ENCODE peak calls at places on chromosomes 7 and 10, in five cellular contexts. One of them, this sample, is unnamed.
A peak's percentile ranks its signal among the peaks of the same experiment; 100 is the strongest.

GRCh38 chr10:102777696-102778530 is 34.2 kb downstream of the WBP1L start:
- DNase-seq in HCT116: no peak
- DNase-seq in GM12878: no peak
- DNase-seq in H1: no peak
- DNase-seq in HepG2: no peak
- DNase-seq in this sample: no peak

GRCh38 chr10:78623577-78624215 is 445.1 kb upstream of the ZMIZ1 start:
- DNase-seq in H1: no peak
- DNase-seq in HepG2: peak; percentile 66
- DNase-seq in HCT116: peak; percentile 36
- DNase-seq in GM12878: no peak
- DNase-seq in this sample: no peak

GRCh38 chr10:92891885-92892705 is 43.8 kb downstream of the EXOC6 start:
- DNase-seq in GM12878: no peak
- DNase-seq in HCT116: peak; percentile 96
- DNase-seq in H1: no peak
- DNase-seq in HepG2: peak; percentile 96
- DNase-seq in this sample: peak; percentile 33

GRCh38 chr10:100894033-100894432 is 18.7 kb upstream of the SLF2 start:
- DNase-seq in HCT116: peak; percentile 88
- DNase-seq in H1: no peak
- DNase-seq in HepG2: no peak
- DNase-seq in GM12878: no peak
- DNase-seq in this sample: no peak

GRCh38 chr7:2760098-2760889 is 72.3 kb downstream of the AMZ1 start:
- DNase-seq in GM12878: no peak
- DNase-seq in HepG2: peak; percentile 46
- DNase-seq in HCT116: peak; percentile 43
- DNase-seq in H1: no peak
- DNase-seq in this sample: peak; percentile 76

GRCh38 chr10:103120977-103121735 is 71.9 kb downstream of the NT5C2 start:
- DNase-seq in H1: no peak
- DNase-seq in HCT116: no peak
- DNase-seq in HepG2: peak; percentile 92
- DNase-seq in GM12878: no peak
- DNase-seq in this sample: no peak

GRCh38 chr7:20793258-20793657 is 6.6 kb upstream of the SP8 start:
- DNase-seq in HCT116: no peak
- DNase-seq in H1: no peak
- DNase-seq in HepG2: no peak
- DNase-seq in GM12878: no peak
- DNase-seq in this sample: no peak

GRCh38 chr7:117091721-117092120 is 138.4 kb downstream of the ST7 start:
- DNase-seq in HCT116: no peak
- DNase-seq in H1: no peak
- DNase-seq in HepG2: no peak
- DNase-seq in GM12878: no peak
- DNase-seq in this sample: no peak

GRCh38 chr7:123622660-123623386 is 21.2 kb downstream of the ASB15 start:
- DNase-seq in HepG2: peak; percentile 64
- DNase-seq in GM12878: no peak
- DNase-seq in HCT116: no peak
- DNase-seq in H1: no peak
- DNase-seq in this sample: no peak

GRCh38 chr7:3064077-3064476 is 20.4 kb upstream of the CARD11 start:
- DNase-seq in HCT116: no peak
- DNase-seq in HepG2: no peak
- DNase-seq in GM12878: no peak
- DNase-seq in H1: no peak
- DNase-seq in this sample: no peak

GRCh38 chr10:92915892-92916291 is 67.6 kb downstream of the EXOC6 start:
- DNase-seq in H1: no peak
- DNase-seq in GM12878: no peak
- DNase-seq in HepG2: no peak
- DNase-seq in HCT116: no peak
- DNase-seq in this sample: no peak

GRCh38 chr10:62268399-62269076 is at the start of gene RTKN2:
- DNase-seq in GM12878: no peak
- DNase-seq in HCT116: peak; percentile 74
- DNase-seq in HepG2: peak; percentile 90
- DNase-seq in H1: peak; percentile 97
- DNase-seq in this sample: peak; percentile 96

GRCh38 chr10:68586622-68587325 is 26.6 kb downstream of the TET1 start:
- DNase-seq in GM12878: no peak
- DNase-seq in HCT116: no peak
- DNase-seq in H1: no peak
- DNase-seq in HepG2: no peak
- DNase-seq in this sample: no peak

GRCh38 chr10:11035318-11035920 is 17.7 kb downstream of the CELF2 start:
- DNase-seq in HepG2: no peak
- DNase-seq in H1: no peak
- DNase-seq in GM12878: no peak
- DNase-seq in HCT116: no peak
- DNase-seq in this sample: peak; percentile 38

GRCh38 chr7:81013036-81013435 is 94.2 kb upstream of the SEMA3C start:
- DNase-seq in HepG2: no peak
- DNase-seq in GM12878: no peak
- DNase-seq in HCT116: peak; percentile 76
- DNase-seq in H1: no peak
- DNase-seq in this sample: peak; percentile 13

GRCh38 chr10:44684641-44685040 is 226.5 kb upstream of the TMEM72 start:
- DNase-seq in GM12878: no peak
- DNase-seq in HCT116: no peak
- DNase-seq in HepG2: no peak
- DNase-seq in H1: no peak
- DNase-seq in this sample: no peak

GRCh38 chr10:94496010-94496409 is 49.6 kb upstream of the HELLS start:
- DNase-seq in HCT116: no peak
- DNase-seq in H1: no peak
- DNase-seq in HepG2: no peak
- DNase-seq in GM12878: peak; percentile 26
- DNase-seq in this sample: no peak

GRCh38 chr7:83876593-83876992 is 227.7 kb upstream of the SEMA3E start:
- DNase-seq in HepG2: no peak
- DNase-seq in H1: no peak
- DNase-seq in HCT116: no peak
- DNase-seq in GM12878: no peak
- DNase-seq in this sample: no peak

GRCh38 chr10:28881483-28881882 is 204.2 kb downstream of the BAMBI start:
- DNase-seq in H1: no peak
- DNase-seq in GM12878: no peak
- DNase-seq in HepG2: no peak
- DNase-seq in HCT116: no peak
- DNase-seq in this sample: no peak

GRCh38 chr7:101154693-101155102 is 422 bp downstream of the AP1S1 start:
- DNase-seq in HCT116: no peak
- DNase-seq in H1: no peak
- DNase-seq in GM12878: no peak
- DNase-seq in HepG2: no peak
- DNase-seq in this sample: no peak

GRCh38 chr7:80463272-80463920 is 48.5 kb downstream of the GNAT3 start:
- DNase-seq in GM12878: no peak
- DNase-seq in H1: no peak
- DNase-seq in HepG2: no peak
- DNase-seq in HCT116: no peak
- DNase-seq in this sample: no peak

GRCh38 chr10:25059990-25060389 is 43.6 kb downstream of the THNSL1 start:
- DNase-seq in GM12878: no peak
- DNase-seq in HepG2: peak; percentile 87
- DNase-seq in HCT116: peak; percentile 79
- DNase-seq in H1: no peak
- DNase-seq in this sample: no peak

GRCh38 chr10:69078311-69078710 is 9.6 kb upstream of the SRGN start:
- DNase-seq in HCT116: no peak
- DNase-seq in H1: no peak
- DNase-seq in GM12878: no peak
- DNase-seq in HepG2: no peak
- DNase-seq in this sample: no peak

GRCh38 chr7:16167531-16167930 is 253.8 kb downstream of the CRPPA start:
- DNase-seq in H1: no peak
- DNase-seq in HepG2: no peak
- DNase-seq in GM12878: no peak
- DNase-seq in HCT116: no peak
- DNase-seq in this sample: no peak

GRCh38 chr7:156004265-156005201 is 192.3 kb upstream of the SHH start:
- DNase-seq in GM12878: no peak
- DNase-seq in HCT116: no peak
- DNase-seq in H1: no peak
- DNase-seq in HepG2: no peak
- DNase-seq in this sample: no peak

GRCh38 chr7:4067874-4068273 is 614.2 kb upstream of the FOXK1 start:
- DNase-seq in GM12878: no peak
- DNase-seq in HepG2: no peak
- DNase-seq in HCT116: no peak
- DNase-seq in H1: no peak
- DNase-seq in this sample: no peak

GRCh38 chr10:100621360-100622205 is 85.8 kb downstream of the HIF1AN start:
- DNase-seq in GM12878: no peak
- DNase-seq in H1: no peak
- DNase-seq in HepG2: no peak
- DNase-seq in HCT116: no peak
- DNase-seq in this sample: no peak

GRCh38 chr10:131246775-131247174 is 64.7 kb downstream of the TCERG1L start:
- DNase-seq in GM12878: no peak
- DNase-seq in HCT116: no peak
- DNase-seq in HepG2: no peak
- DNase-seq in H1: no peak
- DNase-seq in this sample: no peak

GRCh38 chr7:127954371-127954770 is 76.9 kb downstream of the LRRC4 start:
- DNase-seq in H1: no peak
- DNase-seq in HCT116: no peak
- DNase-seq in HepG2: no peak
- DNase-seq in GM12878: no peak
- DNase-seq in this sample: no peak

GRCh38 chr10:117552759-117553158 is 10.2 kb downstream of the EMX2 start:
- DNase-seq in HCT116: no peak
- DNase-seq in GM12878: no peak
- DNase-seq in H1: no peak
- DNase-seq in HepG2: no peak
- DNase-seq in this sample: no peak
- TF ChIP-seq ZNF274 in HCT116: no peak
- TF ChIP-seq ZNF274 in GM12878: no peak
- TF ChIP-seq ZNF274 in H1: no peak
- TF ChIP-seq ZNF274 in HepG2: no peak
- TF ChIP-seq ZNF274 in this sample: no peak

DNA sequence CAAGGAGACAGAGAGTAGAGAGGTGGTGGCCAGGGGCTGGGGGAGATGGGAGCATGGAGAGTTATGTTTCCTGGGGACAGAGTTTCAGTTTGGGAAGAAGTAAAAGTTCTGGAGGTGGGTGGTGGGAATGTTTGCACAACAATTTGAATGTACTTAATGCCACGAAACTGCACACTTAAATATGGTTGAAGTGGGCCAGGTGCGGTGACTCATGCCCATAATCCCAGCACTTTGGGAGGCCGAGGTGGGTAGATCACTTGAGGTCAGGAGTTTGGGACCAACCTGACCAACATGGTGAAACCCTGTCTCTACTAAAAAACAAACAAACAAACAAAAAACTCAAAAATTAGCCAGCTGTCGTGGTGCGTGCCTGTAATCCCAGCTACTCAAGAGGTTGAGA is 137.2 kb downstream of the PFKFB3 start:
- DNase-seq in HepG2: no peak
- DNase-seq in GM12878: no peak
- DNase-seq in H1: no peak
- DNase-seq in HCT116: no peak
- DNase-seq in this sample: no peak
- H3K4me1 ChIP-seq in HepG2: no peaks in the 10 kb centered on the region
- H3K4me1 ChIP-seq in GM12878: no peaks in the 10 kb centered on the region
- H3K4me1 ChIP-seq in H1: no peaks in the 10 kb centered on the region
- H3K4me1 ChIP-seq in HCT116: no peaks in the 10 kb centered on the region
- H3K4me1 ChIP-seq in this sample: peaks cover 2% of the 10 kb centered on the region

GRCh38 chr7:150940446-150941102 is 37.5 kb downstream of the KCNH2 start:
- DNase-seq in H1: no peak
- DNase-seq in HepG2: no peak
- DNase-seq in GM12878: no peak
- DNase-seq in HCT116: no peak
- DNase-seq in this sample: no peak

GRCh38 chr7:150943453-150943814 is 34.7 kb downstream of the KCNH2 start:
- DNase-seq in HepG2: no peak
- DNase-seq in HCT116: no peak
- DNase-seq in H1: no peak
- DNase-seq in GM12878: no peak
- DNase-seq in this sample: no peak

GRCh38 chr7:150942591-150943452 is 35.3 kb downstream of the KCNH2 start:
- DNase-seq in HCT116: no peak
- DNase-seq in HepG2: no peak
- DNase-seq in H1: no peak
- DNase-seq in GM12878: no peak
- DNase-seq in this sample: no peak

GRCh38 chr7:150941351-150941982 is 36.7 kb downstream of the KCNH2 start:
- DNase-seq in HepG2: no peak
- DNase-seq in GM12878: no peak
- DNase-seq in H1: no peak
- DNase-seq in HCT116: no peak
- DNase-seq in this sample: no peak

DNA sequence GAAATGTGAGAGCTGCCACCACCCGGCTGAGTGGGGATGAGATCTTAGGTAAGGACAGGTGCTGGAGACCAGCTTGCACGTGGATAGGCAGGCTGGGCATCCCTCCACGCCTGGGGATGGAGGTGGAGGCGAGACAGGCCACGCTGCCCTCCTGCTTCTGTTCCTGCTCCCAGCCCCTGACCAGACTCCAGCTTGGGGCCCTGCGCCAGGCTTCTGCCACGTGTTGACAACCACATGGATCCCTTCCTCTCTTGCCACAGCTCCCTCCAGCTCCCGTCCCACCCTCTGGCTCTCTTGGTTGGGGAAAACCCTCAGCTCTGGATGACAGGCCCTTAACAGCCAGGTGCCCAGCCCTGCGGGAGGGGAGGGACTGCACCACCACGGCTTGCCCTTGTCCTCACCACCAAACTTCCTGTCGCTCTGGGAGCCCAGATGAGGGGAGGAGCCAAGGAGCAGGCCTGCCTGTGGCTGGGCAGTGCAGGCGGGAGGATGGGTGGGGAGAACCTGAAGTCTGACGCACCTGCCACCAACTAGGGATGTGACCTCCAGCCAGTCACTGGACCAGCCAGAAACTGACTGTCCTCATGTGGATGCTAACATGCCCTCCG is 36.0 kb downstream of the KCNH2 start:
- DNase-seq in GM12878: no peak
- DNase-seq in HepG2: no peak
- DNase-seq in H1: no peak
- DNase-seq in HCT116: no peak
- DNase-seq in this sample: no peak
- TF ChIP-seq ZNF274 in GM12878: no peak
- TF ChIP-seq ZNF274 in HepG2: no peak
- TF ChIP-seq ZNF274 in H1: no peak
- TF ChIP-seq ZNF274 in HCT116: no peak
- TF ChIP-seq ZNF274 in this sample: no peak

DNA sequence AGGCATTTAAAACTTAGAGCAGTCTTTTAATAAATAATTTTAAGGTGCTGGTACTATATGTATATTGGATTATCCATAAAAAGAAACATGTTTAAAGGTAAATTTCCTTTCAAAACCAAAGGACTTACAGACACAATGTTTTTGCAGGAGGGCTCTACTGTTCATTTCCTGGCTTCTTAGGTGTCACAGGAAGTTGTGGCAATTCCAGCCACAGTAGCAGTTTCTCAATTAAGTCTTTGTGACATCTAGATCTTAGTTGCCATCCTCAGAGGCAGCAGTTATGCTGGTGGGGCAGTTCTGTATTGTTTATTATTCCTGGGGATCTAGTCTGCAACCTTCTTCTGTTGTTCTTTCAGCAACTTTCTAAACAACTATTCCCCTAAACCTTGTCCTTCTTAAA is 460.1 kb downstream of the MAGI2 start:
- DNase-seq in H1: no peak
- DNase-seq in GM12878: no peak
- DNase-seq in HCT116: no peak
- DNase-seq in HepG2: no peak
- DNase-seq in this sample: no peak
- H3K4me1 ChIP-seq in H1: no peaks in the 10 kb centered on the region
- H3K4me1 ChIP-seq in GM12878: no peaks in the 10 kb centered on the region
- H3K4me1 ChIP-seq in HCT116: no peaks in the 10 kb centered on the region
- H3K4me1 ChIP-seq in HepG2: no peaks in the 10 kb centered on the region
- H3K4me1 ChIP-seq in this sample: no peaks in the 10 kb centered on the region